ENCODE peak calls at places on chromosomes 6 and 20, in five cellular contexts. S is CD8-positive, alpha-beta T cell; Z is left ventricle myocardium inferior; G is BE2C; U is CD8-positive, alpha-beta memory T cell. L is an unnamed sample.

GRCh38 chr6:31669676-31670075 is at the start of gene LY6G5B:
- DNase-seq in S (no peak), Z (no peak), G (no peak), U (no peak), L (no peak)

GRCh38 chr20:45999908-46000570 is 8.7 kb upstream of the MMP9 start:
- DNase-seq in S (no peak), Z (no peak), G (no peak), U (no peak), L (no peak)

GRCh38 chr6:131958551-131959470 is 7.6 kb upstream of the CCN2 start:
- DNase-seq in S (no peak), Z (no peak), G (no peak), U (no peak), L (no peak)

GRCh38 chr6:111812080-111813038 is 60.9 kb downstream of the FYN start:
- DNase-seq in S (no peak), Z (no peak), G (peak; percentile 55), U (no peak), L (no peak)

GRCh38 chr20:23298926-23299672 is 51.5 kb upstream of the NXT1 start:
- DNase-seq in S (no peak), Z (no peak), G (no peak), U (no peak), L (no peak)

GRCh38 chr6:72760130-72760793 is 138.4 kb downstream of the KCNQ5 start:
- DNase-seq in S (no peak), Z (no peak), G (no peak), U (no peak), L (no peak)

GRCh38 chr6:79377047-79377446 is 142.6 kb upstream of the HMGN3 start:
- DNase-seq in S (no peak), Z (no peak), G (no peak), U (no peak), L (no peak)

GRCh38 chr20:45983279-45983743 is 11.3 kb upstream of the ZNF335 start:
- DNase-seq in S (no peak), Z (no peak), G (no peak), U (no peak), L (no peak)

GRCh38 chr20:1897486-1897885 is 2.3 kb downstream of the SIRPA start:
- DNase-seq in S (no peak), Z (no peak), G (no peak), U (no peak), L (no peak)

GRCh38 chr6:38625191-38625590 is 14.5 kb downstream of the BTBD9 start:
- DNase-seq in S (no peak), Z (no peak), G (no peak), U (no peak), L (no peak)

GRCh38 chr6:117617766-117618035 is 15.4 kb upstream of the GOPC start:
- DNase-seq in S (no peak), Z (no peak), G (no peak), U (no peak), L (no peak)

GRCh38 chr6:108948252-108948651 is 100.0 kb downstream of the ARMC2 start:
- DNase-seq in S (no peak), Z (no peak), G (peak; percentile 41), U (no peak), L (no peak)

GRCh38 chr6:148349466-148349865 is 6.8 kb downstream of the SASH1 start:
- DNase-seq in S (no peak), Z (no peak), G (no peak), U (no peak), L (no peak)

GRCh38 chr6:35757461-35758123 is 18.8 kb upstream of the CLPSL2 start:
- DNase-seq in S (no peak), Z (no peak), G (no peak), U (no peak), L (no peak)

GRCh38 chr6:139480356-139480833 is 105.9 kb upstream of the CITED2 start:
- DNase-seq in S (no peak), Z (no peak), G (no peak), U (no peak), L (no peak)
- H3K4me3 ChIP-seq in S (no peak overlapping the region), Z (no peak overlapping the region), G (no peak overlapping the region), U (no peak overlapping the region), L (no peak overlapping the region)

GRCh38 chr20:31670371-31671228 is 32.9 kb downstream of the COX4I2 start:
- DNase-seq in S (no peak), Z (peak; percentile 78), G (peak; percentile 54), U (no peak), L (no peak)
- H3K4me1 ChIP-seq in S (peaks cover 39% of the 10 kb centered on the region), Z (peaks cover 100% of the 10 kb centered on the region), G (peaks cover 14% of the 10 kb centered on the region), U (peaks cover 66% of the 10 kb centered on the region), L (no peaks in the 10 kb centered on the region)

GRCh38 chr20:16481977-16482376 is 91.3 kb downstream of the KIF16B start:
- DNase-seq in S (no peak), Z (no peak), G (no peak), U (no peak), L (no peak)
- H3K27me3 ChIP-seq in S (no peaks in the 10 kb centered on the region), Z (no peaks in the 10 kb centered on the region), G (no peaks in the 10 kb centered on the region), U (no peaks in the 10 kb centered on the region), L (no peaks in the 10 kb centered on the region)

GRCh38 chr6:27761391-27761790 is 150.8 kb downstream of the OR2B2 start:
- DNase-seq in S (no peak), Z (no peak), G (no peak), U (no peak), L (no peak)
- H3K4me3 ChIP-seq in S (no peak overlapping the region), Z (peak overlapping the region; percentile 11), G (no peak overlapping the region), U (no peak overlapping the region), L (peak overlapping the region; percentile 18)

GRCh38 chr6:125819927-125820326 is 29.2 kb downstream of the NCOA7 start:
- DNase-seq in S (no peak), Z (no peak), G (no peak), U (no peak), L (no peak)
- H3K4me1 ChIP-seq in S (no peaks in the 10 kb centered on the region), Z (peaks cover 76% of the 10 kb centered on the region), G (peaks cover 61% of the 10 kb centered on the region), U (no peaks in the 10 kb centered on the region), L (no peaks in the 10 kb centered on the region)

DNA sequence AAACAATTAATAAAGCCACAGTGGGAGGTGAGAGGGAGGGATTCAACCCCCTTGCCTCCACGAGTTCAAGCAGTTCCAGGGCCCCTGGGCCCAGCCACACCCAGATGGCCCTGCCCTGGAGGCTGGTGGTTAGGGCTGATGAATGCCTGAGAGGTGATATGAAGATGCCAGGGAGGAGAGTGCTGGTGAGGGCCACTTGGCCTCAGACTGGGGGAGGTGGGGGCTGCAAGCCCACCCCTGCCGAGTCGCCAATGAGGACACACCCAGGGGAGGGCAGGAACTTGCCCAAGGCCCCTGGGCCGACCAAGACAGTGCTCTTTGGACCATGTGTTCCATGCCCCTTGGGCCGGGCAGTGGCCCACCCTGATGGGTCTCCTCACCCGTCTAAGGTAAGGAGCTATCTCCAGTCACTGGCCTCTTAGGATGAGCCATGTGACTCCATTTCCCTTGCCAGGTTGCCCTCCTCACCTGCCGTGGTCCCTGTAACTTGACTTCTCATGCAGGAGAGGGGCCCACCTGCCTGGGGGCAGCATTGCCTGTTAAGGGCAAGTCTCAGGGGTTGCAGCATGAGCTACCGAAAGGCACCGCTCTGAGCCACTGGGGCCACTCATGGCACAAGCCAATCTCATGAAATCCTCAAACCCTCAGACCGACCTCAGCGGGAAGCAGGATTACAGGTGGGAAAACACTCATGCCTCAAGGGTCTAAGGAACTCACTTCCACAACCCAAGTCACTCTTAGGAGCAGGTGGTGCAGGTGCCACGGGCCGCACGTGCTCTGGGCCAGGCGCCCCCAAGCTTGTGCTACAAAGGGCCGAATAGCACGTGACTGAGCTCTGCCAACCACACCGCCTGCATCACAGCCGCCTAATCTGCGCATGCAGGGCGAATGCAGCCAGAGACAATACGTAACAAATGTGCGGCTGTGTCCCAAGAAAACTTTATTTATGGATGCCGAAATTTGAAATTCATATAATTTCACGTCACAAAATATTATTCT is 147.4 kb upstream of the MLN start:
- DNase-seq in S (no peak), Z (no peak), G (no peak), U (no peak), L (no peak)
- H3K27me3 ChIP-seq in S (no peaks in the 10 kb centered on the region), Z (peaks cover 94% of the 10 kb centered on the region), G (no peaks in the 10 kb centered on the region), U (no peaks in the 10 kb centered on the region), L (no peaks in the 10 kb centered on the region)